ENCODE peak calls at places on chromosomes 4 and X, in six cellular contexts. One of them, this sample, is unnamed.

GRCh38 chrX:109485470-109486340 is 3.8 kb upstream of the GUCY2F start:
- DNase-seq in cardiac muscle cell: peak; percentile 74
- DNase-seq in bronchial epithelial cell: peak; percentile 50
- DNase-seq in fibroblast of lung: peak; percentile 44
- DNase-seq in heart left ventricle: peak; percentile 31
- DNase-seq in IMR-90: peak; percentile 66
- DNase-seq in this sample: peak; percentile 60

GRCh38 chr4:169345207-169345788 is 74.5 kb upstream of the SH3RF1 start:
- DNase-seq in cardiac muscle cell: peak; percentile 35
- DNase-seq in bronchial epithelial cell: peak; percentile 86
- DNase-seq in fibroblast of lung: peak; percentile 80
- DNase-seq in heart left ventricle: no peak
- DNase-seq in IMR-90: peak; percentile 86
- DNase-seq in this sample: no peak

GRCh38 chr4:138976526-138976925 is 39.1 kb upstream of the NOCT start:
- DNase-seq in cardiac muscle cell: no peak
- DNase-seq in bronchial epithelial cell: no peak
- DNase-seq in fibroblast of lung: no peak
- DNase-seq in heart left ventricle: no peak
- DNase-seq in IMR-90: no peak
- DNase-seq in this sample: no peak

GRCh38 chrX:80807606-80808159 is 2.0 kb downstream of the BRWD3 start:
- DNase-seq in cardiac muscle cell: no peak
- DNase-seq in bronchial epithelial cell: peak; percentile 4
- DNase-seq in fibroblast of lung: no peak
- DNase-seq in heart left ventricle: no peak
- DNase-seq in IMR-90: no peak
- DNase-seq in this sample: no peak

GRCh38 chr4:61149278-61149677 is 50.8 kb upstream of the ADGRL3 start:
- DNase-seq in cardiac muscle cell: peak; percentile 62
- DNase-seq in bronchial epithelial cell: peak; percentile 77
- DNase-seq in fibroblast of lung: peak; percentile 19
- DNase-seq in heart left ventricle: no peak
- DNase-seq in IMR-90: peak; percentile 13
- DNase-seq in this sample: no peak

GRCh38 chr4:176443646-176444409 is 124.1 kb downstream of the SPCS3 start:
- DNase-seq in cardiac muscle cell: peak; percentile 39
- DNase-seq in bronchial epithelial cell: peak; percentile 55
- DNase-seq in fibroblast of lung: peak; percentile 95
- DNase-seq in heart left ventricle: no peak
- DNase-seq in IMR-90: no peak
- DNase-seq in this sample: no peak

GRCh38 chrX:153636716-153637115 is 10.3 kb upstream of the DUSP9 start:
- DNase-seq in cardiac muscle cell: no peak
- DNase-seq in bronchial epithelial cell: no peak
- DNase-seq in fibroblast of lung: no peak
- DNase-seq in heart left ventricle: no peak
- DNase-seq in IMR-90: no peak
- DNase-seq in this sample: no peak

GRCh38 chrX:51955200-51955599 is 61.8 kb downstream of the MAGED1 start:
- DNase-seq in cardiac muscle cell: no peak
- DNase-seq in bronchial epithelial cell: peak; percentile 84
- DNase-seq in fibroblast of lung: no peak
- DNase-seq in heart left ventricle: no peak
- DNase-seq in IMR-90: no peak
- DNase-seq in this sample: no peak

GRCh38 chrX:110847334-110847733 is 51.7 kb upstream of the CHRDL1 start:
- DNase-seq in cardiac muscle cell: peak; percentile 66
- DNase-seq in bronchial epithelial cell: peak; percentile 54
- DNase-seq in fibroblast of lung: peak; percentile 45
- DNase-seq in heart left ventricle: no peak
- DNase-seq in IMR-90: peak; percentile 63
- DNase-seq in this sample: no peak

GRCh38 chrX:55057691-55058249 is 17.1 kb upstream of the PAGE2B start:
- DNase-seq in cardiac muscle cell: peak; percentile 54
- DNase-seq in bronchial epithelial cell: peak; percentile 23
- DNase-seq in fibroblast of lung: peak; percentile 12
- DNase-seq in heart left ventricle: peak; percentile 18
- DNase-seq in IMR-90: peak; percentile 28
- DNase-seq in this sample: peak; percentile 23

GRCh38 chrX:108584617-108585211 is 145.1 kb downstream of the COL4A5 start:
- DNase-seq in cardiac muscle cell: peak; percentile 11
- DNase-seq in bronchial epithelial cell: peak; percentile 14
- DNase-seq in fibroblast of lung: no peak
- DNase-seq in heart left ventricle: no peak
- DNase-seq in IMR-90: no peak
- DNase-seq in this sample: no peak

GRCh38 chr4:21765810-21766407 is 182.7 kb downstream of the KCNIP4 start:
- DNase-seq in cardiac muscle cell: peak; percentile 67
- DNase-seq in bronchial epithelial cell: peak; percentile 73
- DNase-seq in fibroblast of lung: peak; percentile 35
- DNase-seq in heart left ventricle: no peak
- DNase-seq in IMR-90: peak; percentile 29
- DNase-seq in this sample: no peak

GRCh38 chr4:137664055-137664405 is 131.7 kb upstream of the PCDH18 start:
- DNase-seq in cardiac muscle cell: peak; percentile 73
- DNase-seq in bronchial epithelial cell: peak; percentile 26
- DNase-seq in fibroblast of lung: peak; percentile 69
- DNase-seq in heart left ventricle: no peak
- DNase-seq in IMR-90: peak; percentile 85
- DNase-seq in this sample: no peak

GRCh38 chrX:148784859-148785655 is 284.6 kb downstream of the AFF2 start:
- DNase-seq in cardiac muscle cell: no peak
- DNase-seq in bronchial epithelial cell: no peak
- DNase-seq in fibroblast of lung: peak; percentile 1
- DNase-seq in heart left ventricle: no peak
- DNase-seq in IMR-90: no peak
- DNase-seq in this sample: no peak

GRCh38 chr4:2786152-2786671 is 6.7 kb upstream of the SH3BP2 start:
- DNase-seq in cardiac muscle cell: no peak
- DNase-seq in bronchial epithelial cell: no peak
- DNase-seq in fibroblast of lung: no peak
- DNase-seq in heart left ventricle: no peak
- DNase-seq in IMR-90: no peak
- DNase-seq in this sample: peak; percentile 56

GRCh38 chr4:87078987-87079469 is 141.4 kb downstream of the KLHL8 start:
- DNase-seq in cardiac muscle cell: peak; percentile 92
- DNase-seq in bronchial epithelial cell: peak; percentile 58
- DNase-seq in fibroblast of lung: peak; percentile 74
- DNase-seq in heart left ventricle: no peak
- DNase-seq in IMR-90: peak; percentile 88
- DNase-seq in this sample: peak; percentile 61

GRCh38 chrX:46268429-46268828 is 276.8 kb downstream of the ZNF674 start:
- DNase-seq in cardiac muscle cell: peak; percentile 25
- DNase-seq in bronchial epithelial cell: peak; percentile 88
- DNase-seq in fibroblast of lung: peak; percentile 79
- DNase-seq in heart left ventricle: no peak
- DNase-seq in IMR-90: no peak
- DNase-seq in this sample: no peak

GRCh38 chr4:103400405-103400804 is 202.3 kb upstream of the CENPE start:
- DNase-seq in cardiac muscle cell: peak; percentile 1
- DNase-seq in bronchial epithelial cell: peak; percentile 95
- DNase-seq in fibroblast of lung: peak; percentile 3
- DNase-seq in heart left ventricle: no peak
- DNase-seq in IMR-90: no peak
- DNase-seq in this sample: no peak

GRCh38 chrX:140503714-140504351 is 1.0 kb downstream of the SOX3 start:
- DNase-seq in cardiac muscle cell: peak; percentile 18
- DNase-seq in bronchial epithelial cell: no peak
- DNase-seq in fibroblast of lung: peak; percentile 34
- DNase-seq in heart left ventricle: peak; percentile 15
- DNase-seq in IMR-90: peak; percentile 7
- DNase-seq in this sample: no peak

GRCh38 chr4:98733601-98734000 is 75.2 kb upstream of the TSPAN5 start:
- DNase-seq in cardiac muscle cell: no peak
- DNase-seq in bronchial epithelial cell: no peak
- DNase-seq in fibroblast of lung: no peak
- DNase-seq in heart left ventricle: no peak
- DNase-seq in IMR-90: no peak
- DNase-seq in this sample: no peak

GRCh38 chr4:184669251-184669650 is 19.7 kb downstream of the PRIMPOL start:
- DNase-seq in cardiac muscle cell: no peak
- DNase-seq in bronchial epithelial cell: no peak
- DNase-seq in fibroblast of lung: peak; percentile 43
- DNase-seq in heart left ventricle: no peak
- DNase-seq in IMR-90: no peak
- DNase-seq in this sample: no peak

GRCh38 chr4:184668096-184668495 is 18.6 kb downstream of the PRIMPOL start:
- DNase-seq in cardiac muscle cell: no peak
- DNase-seq in bronchial epithelial cell: no peak
- DNase-seq in fibroblast of lung: no peak
- DNase-seq in heart left ventricle: no peak
- DNase-seq in IMR-90: no peak
- DNase-seq in this sample: no peak

GRCh38 chr4:184671101-184671500 is 21.6 kb downstream of the PRIMPOL start:
- DNase-seq in cardiac muscle cell: no peak
- DNase-seq in bronchial epithelial cell: peak; percentile 78
- DNase-seq in fibroblast of lung: no peak
- DNase-seq in heart left ventricle: no peak
- DNase-seq in IMR-90: no peak
- DNase-seq in this sample: no peak

GRCh38 chr4:184666670-184667069 is 17.1 kb downstream of the PRIMPOL start:
- DNase-seq in cardiac muscle cell: no peak
- DNase-seq in bronchial epithelial cell: no peak
- DNase-seq in fibroblast of lung: no peak
- DNase-seq in heart left ventricle: no peak
- DNase-seq in IMR-90: no peak
- DNase-seq in this sample: no peak

GRCh38 chr4:184668511-184669114 is 19.1 kb downstream of the PRIMPOL start:
- DNase-seq in cardiac muscle cell: peak; percentile 37
- DNase-seq in bronchial epithelial cell: no peak
- DNase-seq in fibroblast of lung: no peak
- DNase-seq in heart left ventricle: no peak
- DNase-seq in IMR-90: peak; percentile 23
- DNase-seq in this sample: no peak
- TF ChIP-seq CTCF in cardiac muscle cell: no peak
- TF ChIP-seq CTCF in bronchial epithelial cell: no peak
- TF ChIP-seq CTCF in fibroblast of lung: no peak
- TF ChIP-seq CTCF in heart left ventricle: no peak
- TF ChIP-seq CTCF in IMR-90: no peak
- TF ChIP-seq CTCF in this sample: no peak

DNA sequence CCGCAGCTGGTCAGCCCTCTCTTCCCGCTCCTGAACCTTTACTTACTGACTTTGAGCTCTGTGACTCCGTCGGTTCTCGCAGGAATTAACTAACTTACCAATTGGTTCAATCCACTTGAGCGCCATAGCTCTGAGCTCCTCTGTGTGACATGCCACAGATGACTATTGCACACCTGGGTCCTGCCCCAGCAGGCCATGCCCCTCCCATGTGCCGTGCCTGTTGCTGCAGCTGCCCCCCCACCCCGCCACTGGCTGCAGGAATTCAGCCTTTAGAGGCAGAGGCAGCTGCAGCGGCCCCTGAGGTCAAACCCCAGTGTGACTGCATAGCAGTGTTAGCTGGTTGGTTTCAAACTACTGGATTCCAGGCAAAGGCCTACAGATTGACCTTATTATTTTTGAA is 70.6 kb downstream of the MTMR1 start:
- DNase-seq in cardiac muscle cell: no peak
- DNase-seq in bronchial epithelial cell: peak; percentile 51
- DNase-seq in fibroblast of lung: no peak
- DNase-seq in heart left ventricle: no peak
- DNase-seq in IMR-90: no peak
- DNase-seq in this sample: no peak
- H3K27me3 ChIP-seq in cardiac muscle cell: no peaks in the 10 kb centered on the region
- H3K27me3 ChIP-seq in bronchial epithelial cell: no peaks in the 10 kb centered on the region
- H3K27me3 ChIP-seq in fibroblast of lung: no peaks in the 10 kb centered on the region
- H3K27me3 ChIP-seq in heart left ventricle: no peaks in the 10 kb centered on the region
- H3K27me3 ChIP-seq in IMR-90: no peaks in the 10 kb centered on the region
- H3K27me3 ChIP-seq in this sample: no peaks in the 10 kb centered on the region

DNA sequence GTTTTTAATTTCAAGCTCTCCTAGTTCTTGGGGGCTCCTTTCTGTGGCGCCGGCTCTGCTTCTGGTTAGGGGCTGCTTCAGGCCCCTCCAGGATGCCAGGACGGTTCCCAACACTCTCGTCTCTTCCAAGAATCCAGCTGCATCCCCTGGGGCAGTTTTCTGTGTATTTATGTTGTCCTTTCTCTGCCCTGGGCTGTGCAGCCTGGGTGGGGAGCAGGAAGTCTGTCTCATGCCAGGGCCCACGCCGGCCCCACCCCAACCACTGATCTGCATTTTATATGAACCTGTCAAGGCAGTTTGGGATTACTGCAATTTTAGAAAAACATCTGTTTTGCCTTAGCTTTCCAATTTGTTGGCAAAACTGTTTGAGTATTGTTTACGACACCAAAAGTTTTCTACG is 14.6 kb downstream of the CTBP1 start:
- DNase-seq in cardiac muscle cell: no peak
- DNase-seq in bronchial epithelial cell: no peak
- DNase-seq in fibroblast of lung: no peak
- DNase-seq in heart left ventricle: no peak
- DNase-seq in IMR-90: peak; percentile 12
- DNase-seq in this sample: no peak
- H3K36me3 ChIP-seq in cardiac muscle cell: peaks cover 15% of the 10 kb centered on the region
- H3K36me3 ChIP-seq in bronchial epithelial cell: peaks cover 36% of the 10 kb centered on the region
- H3K36me3 ChIP-seq in fibroblast of lung: peaks cover 60% of the 10 kb centered on the region
- H3K36me3 ChIP-seq in heart left ventricle: no peaks in the 10 kb centered on the region
- H3K36me3 ChIP-seq in IMR-90: peaks cover 78% of the 10 kb centered on the region
- H3K36me3 ChIP-seq in this sample: peaks cover 56% of the 10 kb centered on the region

GRCh38 chrX:126137899-126138298 is 28.2 kb downstream of the DCAF12L2 start:
- DNase-seq in cardiac muscle cell: no peak
- DNase-seq in bronchial epithelial cell: peak; percentile 0
- DNase-seq in fibroblast of lung: no peak
- DNase-seq in heart left ventricle: no peak
- DNase-seq in IMR-90: no peak
- DNase-seq in this sample: no peak
- TF ChIP-seq CTCF in cardiac muscle cell: no peak
- TF ChIP-seq CTCF in bronchial epithelial cell: peak; percentile 3
- TF ChIP-seq CTCF in fibroblast of lung: no peak
- TF ChIP-seq CTCF in heart left ventricle: no peak
- TF ChIP-seq CTCF in IMR-90: no peak
- TF ChIP-seq CTCF in this sample: no peak

This sample was measured in tibial artery.